ENCODE peak calls at places on chromosomes 16 and 17, in four cellular contexts. F is GM23338, W is mesendoderm, M is IMR-90. C is an unnamed sample.

GRCh38 chr16:88465387-88465983 is 12.4 kb downstream of the ZFPM1 start:
- DNase-seq in F (no peak), W (no peak), M (no peak), C (no peak)

GRCh38 chr16:53899471-53899870 is 195.5 kb downstream of the FTO start:
- DNase-seq in F (no peak), W (no peak), M (no peak), C (no peak)

GRCh38 chr17:18016426-18016825 is 22.5 kb downstream of the ATPAF2 start:
- DNase-seq in F (no peak), W (no peak), M (no peak), C (no peak)

GRCh38 chr16:88368994-88369393 is 13.8 kb upstream of the ZNF469 start:
- DNase-seq in F (no peak), W (no peak), M (no peak), C (no peak)

GRCh38 chr16:23642246-23642774 is 1.0 kb downstream of the DCTN5 start:
- DNase-seq in F (no peak), W (no peak), M (no peak), C (peak; percentile 23)

GRCh38 chr16:5850632-5851175 is 753.1 kb upstream of the EEF2KMT start:
- DNase-seq in F (no peak), W (no peak), M (no peak), C (no peak)

GRCh38 chr17:12386240-12386639 is 279.4 kb upstream of the MYOCD start:
- DNase-seq in F (no peak), W (peak; percentile 53), M (peak; percentile 11), C (no peak)

GRCh38 chr16:2152695-2153506 is 2.7 kb upstream of the TRAF7 start:
- DNase-seq in F (peak; percentile 37), W (peak; percentile 52), M (no peak), C (peak; percentile 90)

GRCh38 chr17:5513610-5514009 is 27.2 kb downstream of the MIS12 start:
- DNase-seq in F (peak; percentile 38), W (peak; percentile 57), M (no peak), C (no peak)

GRCh38 chr16:55725055-55725777 is 69.4 kb downstream of the SLC6A2 start:
- DNase-seq in F (no peak), W (no peak), M (no peak), C (no peak)

GRCh38 chr17:45234641-45235040 is 13.0 kb downstream of the FMNL1 start:
- DNase-seq in F (peak; percentile 90), W (peak; percentile 75), M (no peak), C (peak; percentile 67)

GRCh38 chr17:34235389-34236028 is 19.6 kb upstream of the CCL2 start:
- DNase-seq in F (no peak), W (peak; percentile 80), M (peak; percentile 65), C (peak; percentile 14)

GRCh38 chr16:31439519-31439918 is 3.1 kb downstream of the ZNF843 start:
- DNase-seq in F (no peak), W (no peak), M (no peak), C (no peak)

GRCh38 chr16:13270602-13271001 is 369.2 kb downstream of the SHISA9 start:
- DNase-seq in F (no peak), W (no peak), M (no peak), C (no peak)

GRCh38 chr17:79224903-79225302 is 150.3 kb downstream of the ENGASE start:
- DNase-seq in F (no peak), W (no peak), M (no peak), C (peak; percentile 71)

GRCh38 chr17:37642706-37643105 is 540 bp downstream of the DDX52 start:
- DNase-seq in F (no peak), W (peak; percentile 9), M (peak; percentile 31), C (peak; percentile 46)

GRCh38 chr16:55668337-55669281 is 12.8 kb downstream of the SLC6A2 start:
- DNase-seq in F (peak; percentile 59), W (peak; percentile 93), M (peak; percentile 5), C (no peak)

GRCh38 chr16:29665294-29666077 is 2.4 kb downstream of the SPN start:
- DNase-seq in F (no peak), W (no peak), M (no peak), C (peak; percentile 23)

GRCh38 chr17:50047488-50048126 is 8.3 kb upstream of the ITGA3 start:
- DNase-seq in F (no peak), W (peak; percentile 66), M (peak; percentile 83), C (peak; percentile 95)

GRCh38 chr17:58316260-58316960 is 12.2 kb downstream of the TSPOAP1 start:
- DNase-seq in F (no peak), W (no peak), M (no peak), C (peak; percentile 27)

DNA sequence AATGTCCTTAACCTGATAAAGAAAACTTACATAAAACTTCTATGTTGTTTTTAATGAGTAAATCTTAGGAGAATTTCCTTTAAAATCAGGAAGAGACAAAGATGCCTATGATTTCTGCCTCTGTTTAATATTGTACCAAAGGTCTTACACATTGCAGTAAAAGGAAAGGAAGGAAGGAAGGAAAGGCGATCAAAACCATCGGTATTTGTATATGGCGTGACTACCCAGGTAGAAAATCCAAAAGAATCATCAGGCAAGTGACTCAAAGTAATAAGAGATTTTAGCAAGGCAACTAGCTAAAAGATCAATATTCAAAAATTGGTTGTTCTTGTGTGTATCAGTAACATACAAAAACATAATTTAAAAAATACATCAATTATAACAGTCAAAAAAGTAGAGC is 3.5 kb downstream of the ICAM2 start:
- DNase-seq in F (no peak), W (no peak), M (no peak), C (no peak)
- H3K4me1 ChIP-seq in F (peaks cover 3% of the 10 kb centered on the region), W (no peaks in the 10 kb centered on the region), M (no peaks in the 10 kb centered on the region), C (peaks cover 5% of the 10 kb centered on the region)

GRCh38 chr16:79437764-79438728 is 162.5 kb downstream of the MAF start:
- DNase-seq in F (peak; percentile 44), W (peak; percentile 57), M (no peak), C (no peak)

GRCh38 chr16:79444522-79445040 is 156.0 kb downstream of the MAF start:
- DNase-seq in F (no peak), W (no peak), M (no peak), C (no peak)

GRCh38 chr16:79436885-79437284 is 163.7 kb downstream of the MAF start:
- DNase-seq in F (no peak), W (no peak), M (no peak), C (no peak)

GRCh38 chr16:79434771-79435170 is 165.8 kb downstream of the MAF start:
- DNase-seq in F (no peak), W (no peak), M (no peak), C (no peak)

GRCh38 chr16:79439866-79440265 is 160.7 kb downstream of the MAF start:
- DNase-seq in F (no peak), W (no peak), M (no peak), C (no peak)
- H3K4me2 ChIP-seq in F (no peak overlapping the region), W (no peak overlapping the region), M (no peak overlapping the region), C (no peak overlapping the region)

GRCh38 chr16:50610331-50611262 is 62.4 kb downstream of the NKD1 start:
- DNase-seq in F (peak; percentile 64), W (peak; percentile 57), M (no peak), C (no peak)
- H3K4me1 ChIP-seq in F (no peaks in the 10 kb centered on the region), W (no peaks in the 10 kb centered on the region), M (no peaks in the 10 kb centered on the region), C (no peaks in the 10 kb centered on the region)

DNA sequence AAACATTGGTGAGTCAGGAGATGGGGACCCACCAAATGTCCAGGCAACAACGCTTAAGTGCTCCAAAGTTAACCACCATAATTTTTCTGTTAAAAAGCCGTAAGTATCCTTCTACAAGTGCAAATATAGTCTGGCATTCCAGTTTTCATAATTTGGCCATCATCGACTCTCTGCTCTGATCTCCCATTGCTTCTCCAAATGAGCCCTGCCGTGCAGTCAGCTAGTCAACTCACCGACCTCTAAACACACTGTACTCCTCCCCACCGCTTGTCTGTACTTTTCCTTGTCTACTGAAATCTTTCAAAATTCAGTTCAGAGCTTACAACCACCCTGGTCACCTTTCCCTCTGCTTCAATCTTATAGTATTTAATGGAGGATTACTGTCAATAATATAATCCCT is 52.6 kb upstream of the SLC25A19 start:
- DNase-seq in F (no peak), W (no peak), M (no peak), C (peak; percentile 41)
- H3K4me2 ChIP-seq in F (peak overlapping the region; percentile 7), W (no peak overlapping the region), M (no peak overlapping the region), C (no peak overlapping the region)

DNA sequence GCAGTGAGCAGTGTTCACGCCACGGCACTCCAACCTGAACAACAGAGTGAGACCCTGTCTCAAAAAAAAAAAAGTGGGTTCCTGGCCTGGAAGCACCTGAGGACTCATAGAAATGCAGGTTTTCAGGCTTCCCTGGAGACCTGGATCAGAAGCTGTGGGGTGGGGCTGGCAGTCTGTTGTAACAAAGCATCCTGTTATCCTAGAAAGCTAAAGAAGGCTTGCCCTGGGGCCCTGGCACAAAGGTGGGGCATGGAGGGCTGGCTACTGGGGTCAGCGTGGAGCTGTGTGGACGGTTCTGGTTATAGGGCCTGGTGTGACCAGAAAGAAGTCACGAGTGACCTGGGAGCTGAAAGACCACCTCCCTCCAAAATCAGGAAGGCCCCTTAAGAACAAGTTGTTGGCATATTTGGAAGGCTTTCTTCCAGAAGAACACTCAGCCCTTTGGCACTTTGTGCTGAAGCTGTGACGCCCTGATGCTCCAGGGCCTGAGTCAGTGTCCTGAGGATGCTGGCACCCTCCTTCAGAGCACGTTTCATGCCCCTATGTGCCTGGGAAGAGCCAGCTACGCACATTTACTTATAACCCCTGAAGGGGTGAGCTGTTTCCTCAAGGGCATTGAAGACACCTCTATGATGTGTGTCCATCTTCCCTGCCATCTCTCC is 6.2 kb downstream of the CRISPLD2 start:
- DNase-seq in F (no peak), W (no peak), M (peak; percentile 75), C (peak; percentile 88)
- H3K4me1 ChIP-seq in F (no peaks in the 10 kb centered on the region), W (no peaks in the 10 kb centered on the region), M (peaks cover 44% of the 10 kb centered on the region), C (peaks cover 44% of the 10 kb centered on the region)

DNA sequence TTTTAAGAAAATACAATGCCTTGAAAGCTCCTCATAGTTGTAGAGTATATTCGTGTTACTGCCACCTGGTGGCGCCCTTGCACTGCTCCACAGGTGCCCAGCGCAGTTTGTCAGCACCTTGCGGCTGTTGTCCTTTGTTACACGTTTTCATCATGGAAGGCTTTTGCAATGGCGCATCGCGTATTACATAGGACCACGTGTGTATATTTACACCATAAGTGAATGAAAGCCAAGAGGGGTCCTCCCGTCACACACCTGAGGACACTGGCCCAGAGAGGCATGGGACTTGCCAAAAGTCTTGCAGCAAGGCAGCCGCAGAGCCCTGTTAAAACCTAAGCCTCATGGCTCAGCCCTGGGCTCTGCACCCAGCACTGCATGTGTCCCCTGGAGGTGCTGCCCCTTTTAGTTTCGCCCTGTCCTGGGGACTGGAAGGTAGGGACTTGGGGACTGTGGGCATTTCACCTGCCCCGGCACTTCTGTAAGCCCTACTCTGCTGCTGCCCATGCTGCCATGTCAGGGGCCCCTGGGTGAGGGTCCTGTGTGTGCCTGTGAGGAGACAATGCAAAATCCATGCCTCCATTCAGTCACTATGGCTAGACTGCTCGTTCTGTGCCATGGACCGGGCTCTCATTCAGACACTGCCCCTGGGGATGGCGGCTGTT is 24.3 kb downstream of the POLR3E start:
- DNase-seq in F (peak; percentile 91), W (peak; percentile 74), M (peak; percentile 70), C (peak; percentile 96)
- H3K4me2 ChIP-seq in F (no peak overlapping the region), W (no peak overlapping the region), M (no peak overlapping the region), C (no peak overlapping the region)

DNA sequence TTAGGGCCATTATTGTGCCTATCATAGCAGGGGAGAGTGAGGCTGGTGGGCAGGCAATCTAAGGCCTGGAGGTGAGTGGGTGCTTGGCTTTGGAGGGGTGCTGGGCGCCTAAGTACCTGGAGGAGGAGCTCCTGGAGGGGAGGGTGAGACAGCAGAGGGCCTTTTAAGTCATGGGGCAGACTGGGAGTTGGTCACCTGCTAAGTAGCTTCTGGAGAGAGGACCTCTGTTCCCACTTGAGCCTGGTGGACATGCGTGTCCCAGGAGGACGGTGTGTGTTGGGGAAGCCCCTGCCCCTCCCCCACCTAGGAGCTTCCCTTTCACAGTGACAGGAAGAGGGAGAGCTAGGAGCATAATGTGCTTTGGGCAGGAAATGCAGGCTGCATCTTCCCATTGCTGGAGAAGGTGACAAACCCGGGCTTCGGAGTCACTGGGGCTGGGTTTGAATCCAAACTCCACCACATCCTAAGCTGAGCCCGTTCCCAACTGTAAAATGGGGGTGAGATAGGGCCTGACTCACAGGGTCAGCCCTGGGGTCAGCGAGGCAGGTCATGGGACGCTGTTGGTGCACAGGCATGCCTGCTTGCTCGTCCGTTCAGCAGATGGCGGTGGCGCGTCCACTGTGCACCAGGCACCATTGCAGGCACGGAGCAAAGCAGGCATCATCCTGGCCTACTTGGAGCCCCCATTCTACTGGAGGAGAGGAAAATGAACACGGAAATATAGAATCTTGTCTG is 37.9 kb downstream of the CMIP start:
- DNase-seq in F (no peak), W (peak; percentile 61), M (no peak), C (peak; percentile 68)
- H3K4me1 ChIP-seq in F (peaks cover 17% of the 10 kb centered on the region), W (peaks cover 10% of the 10 kb centered on the region), M (peaks cover 27% of the 10 kb centered on the region), C (peaks cover 38% of the 10 kb centered on the region)